ENCODE peak calls at places on chromosome 16, in eight cellular contexts. P, J, D, E, G, W, Y and Z are unnamed samples.

GRCh38 chr16:26263406-26263805 is 571.6 kb downstream of the HS3ST4 start:
- DNase-seq in P (no peak), Y (no peak), D (no peak), E (no peak), W (no peak), J (no peak), G (no peak), Z (no peak)

GRCh38 chr16:23509441-23509754 is 896 bp downstream of the GGA2 start:
- DNase-seq in P (peak), J (no peak), G (no peak), Y (no peak), D (no peak), W (no peak), E (no peak), Z (no peak)

GRCh38 chr16:89931964-89932363 is 8.8 kb downstream of the TUBB3 start:
- DNase-seq in Y (no peak), P (no peak), J (no peak), W (no peak), E (no peak), G (no peak), D (no peak), Z (no peak)

GRCh38 chr16:85332175-85332574 is 219.9 kb upstream of the CIBAR2 start:
- DNase-seq in J (no peak), G (no peak), Y (no peak), W (no peak), D (no peak), P (no peak), E (no peak), Z (no peak)

GRCh38 chr16:68064791-68065365 is 20.3 kb upstream of the NFATC3 start:
- DNase-seq in G (peak), W (peak), E (peak), P (peak), Y (peak), D (no peak), J (peak), Z (peak)

GRCh38 chr16:89586853-89587252 is 11.3 kb downstream of the CPNE7 start:
- DNase-seq in J (no peak), D (no peak), E (no peak), Y (no peak), W (peak), P (no peak), G (peak), Z (peak)

GRCh38 chr16:83054302-83054701 is 427.5 kb downstream of the CDH13 start:
- DNase-seq in W (no peak), Y (no peak), D (no peak), E (no peak), G (no peak), P (no peak), J (no peak), Z (no peak)

GRCh38 chr16:57115504-57116182 is 23.3 kb downstream of the CPNE2 start:
- DNase-seq in D (no peak), W (peak), P (no peak), Y (peak), J (peak), G (peak), E (peak), Z (peak)

GRCh38 chr16:85422374-85423185 is 190.5 kb upstream of the GSE1 start:
- DNase-seq in W (peak), G (peak), D (no peak), P (no peak), Y (peak), E (peak), J (no peak), Z (peak)

GRCh38 chr16:20320592-20320991 is 6.7 kb downstream of the GP2 start:
- DNase-seq in G (no peak), Y (no peak), J (no peak), E (no peak), P (no peak), W (no peak), D (no peak), Z (no peak)

GRCh38 chr16:54936086-54936978 is 5.7 kb downstream of the IRX5 start:
- DNase-seq in Y (no peak), D (no peak), W (peak), E (peak), J (no peak), G (peak), P (no peak), Z (peak)

GRCh38 chr16:87921236-87921773 is 15.0 kb downstream of the CA5A start:
- DNase-seq in W (no peak), E (no peak), D (no peak), P (no peak), G (no peak), Y (no peak), J (no peak), Z (no peak)

GRCh38 chr16:88923450-88923849 is 53.6 kb downstream of the CBFA2T3 start:
- DNase-seq in E (no peak), W (no peak), J (no peak), G (no peak), Y (no peak), P (no peak), D (no peak), Z (no peak)

GRCh38 chr16:49061315-49061714 is 220.3 kb downstream of the CBLN1 start:
- DNase-seq in G (no peak), Y (no peak), P (no peak), D (no peak), E (no peak), W (no peak), J (no peak), Z (no peak)

GRCh38 chr16:66381585-66382170 is 15.2 kb downstream of the CDH5 start:
- DNase-seq in W (no peak), Y (no peak), G (no peak), D (no peak), E (no peak), P (no peak), J (no peak), Z (no peak)

GRCh38 chr16:76639685-76640289 is 362.6 kb downstream of the CNTNAP4 start:
- DNase-seq in Y (peak), P (peak), J (no peak), G (no peak), W (peak), E (no peak), D (peak), Z (peak)

GRCh38 chr16:2471653-2472487 is 773 bp downstream of the NTN3 start:
- DNase-seq in J (no peak), Y (no peak), D (no peak), G (no peak), P (no peak), W (no peak), E (peak), Z (no peak)

GRCh38 chr16:89253548-89254287 is 36.2 kb downstream of the ZNF778 start:
- DNase-seq in P (no peak), J (no peak), Y (no peak), G (no peak), D (no peak), W (no peak), E (no peak), Z (no peak)

GRCh38 chr16:78310990-78311561 is 211.6 kb downstream of the WWOX start:
- DNase-seq in J (no peak), G (peak), W (no peak), D (no peak), P (no peak), Y (no peak), E (no peak), Z (peak)

GRCh38 chr16:70725912-70726828 is 40.3 kb upstream of the MTSS2 start:
- DNase-seq in Y (peak), W (peak), P (no peak), J (peak), E (peak), G (no peak), D (no peak), Z (peak)

GRCh38 chr16:87616556-87616955 is 14.2 kb downstream of the JPH3 start:
- DNase-seq in Y (no peak), W (no peak), P (no peak), E (no peak), D (no peak), G (no peak), J (no peak), Z (no peak)

GRCh38 chr16:84689126-84689525 is 10.7 kb upstream of the USP10 start:
- DNase-seq in Y (no peak), G (peak), E (no peak), D (no peak), W (peak), J (no peak), P (no peak), Z (peak)

GRCh38 chr16:11198817-11199216 is 57.2 kb downstream of the SOCS1 start:
- DNase-seq in G (no peak), Y (peak), D (no peak), E (no peak), P (peak), W (no peak), J (no peak), Z (no peak)

GRCh38 chr16:50027829-50028228 is 2.8 kb downstream of the CNEP1R1 start:
- DNase-seq in Y (no peak), W (no peak), G (no peak), D (no peak), J (no peak), P (no peak), E (no peak), Z (no peak)

GRCh38 chr16:75097941-75098897 is 18.4 kb downstream of the LDHD start:
- DNase-seq in D (no peak), J (no peak), G (no peak), E (peak), Y (no peak), W (no peak), P (no peak), Z (no peak)

GRCh38 chr16:85124636-85125346 is 12.5 kb upstream of the CIBAR2 start:
- DNase-seq in G (no peak), J (no peak), D (no peak), W (no peak), P (no peak), E (no peak), Y (no peak), Z (no peak)

GRCh38 chr16:10168258-10168657 is 14.0 kb downstream of the GRIN2A start:
- DNase-seq in G (no peak), W (no peak), Y (no peak), P (no peak), E (no peak), D (no peak), J (no peak), Z (peak)

GRCh38 chr16:626787-627457 is 3.9 kb upstream of the WFIKKN1 start:
- DNase-seq in P (no peak), J (peak), W (peak), E (no peak), D (peak), Y (peak), G (peak), Z (peak)

GRCh38 chr16:35210681-35211433 is 1751.4 kb downstream of the TP53TG3F start:
- DNase-seq in P (no peak), W (no peak), D (no peak), Y (no peak), E (no peak), G (no peak), J (no peak), Z (no peak)

GRCh38 chr16:11402051-11402744 is 56.9 kb downstream of the RMI2 start:
- DNase-seq in Y (no peak), J (no peak), D (no peak), G (peak), P (no peak), W (no peak), E (peak), Z (peak)

GRCh38 chr16:66036775-66037715 is 329.4 kb upstream of the CDH5 start:
- DNase-seq in E (no peak), Y (no peak), P (no peak), G (no peak), D (no peak), J (peak), W (peak), Z (peak)

GRCh38 chr16:54370653-54371052 is 84.1 kb upstream of the IRX3 start:
- DNase-seq in P (no peak), J (peak), G (no peak), W (peak), Y (no peak), D (no peak), E (no peak), Z (peak)

GRCh38 chr16:57329718-57330327 is 28.8 kb upstream of the CCL22 start:
- DNase-seq in G (no peak), W (no peak), J (no peak), E (no peak), Y (no peak), P (no peak), D (no peak), Z (no peak)

GRCh38 chr16:9258423-9259051 is 167.1 kb downstream of the HAPSTR1 start:
- DNase-seq in Y (peak), W (peak), E (no peak), G (peak), J (peak), D (no peak), P (peak), Z (peak)

GRCh38 chr16:11142951-11143740 is 112.9 kb downstream of the SOCS1 start:
- DNase-seq in P (no peak), D (no peak), Y (no peak), G (no peak), J (no peak), W (no peak), E (no peak), Z (no peak)

GRCh38 chr16:86516618-86517003 is 6.3 kb downstream of the FOXF1 start:
- DNase-seq in D (no peak), W (no peak), E (peak), P (no peak), J (no peak), Y (no peak), G (peak), Z (peak)
- H3K4me3 ChIP-seq in D (no peak), W (no peak), E (no peak), P (no peak), J (no peak), Y (no peak), G (peak), Z (peak)

GRCh38 chr16:4327782-4328579 is 12.1 kb downstream of the GLIS2 start:
- DNase-seq in D (no peak), G (peak), W (peak), E (peak), P (peak), J (peak), Y (peak), Z (peak)
- TF ChIP-seq CTCF in D (peak), G (peak), W (peak), E (peak), P (peak), J (peak), Y (peak), Z (peak)

DNA sequence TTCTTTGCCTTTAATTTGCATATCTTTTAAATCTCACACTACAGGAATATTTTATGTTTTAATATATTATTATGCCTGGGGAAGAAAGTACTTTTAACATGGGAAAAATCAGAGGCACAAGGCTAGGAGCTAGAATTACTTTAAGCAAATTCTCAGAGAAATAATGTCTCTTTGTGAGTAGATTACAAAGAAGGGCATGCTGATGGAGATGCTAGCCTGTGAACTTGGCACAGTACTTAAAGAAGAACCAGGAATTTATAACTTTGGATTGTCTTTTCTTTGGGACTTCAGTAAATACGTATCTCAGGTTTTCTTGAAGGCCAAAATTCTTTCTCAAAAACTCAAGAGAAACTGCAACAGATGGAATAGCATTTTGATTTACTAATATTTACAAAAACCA is 144.2 kb downstream of the ITFG1 start:
- DNase-seq in W (no peak), D (no peak), G (no peak), E (no peak), Y (no peak), P (no peak), J (no peak), Z (no peak)
- H3K4me3 ChIP-seq in W (no peak), D (no peak), G (no peak), E (no peak), Y (no peak), P (no peak), J (no peak), Z (no peak)

DNA sequence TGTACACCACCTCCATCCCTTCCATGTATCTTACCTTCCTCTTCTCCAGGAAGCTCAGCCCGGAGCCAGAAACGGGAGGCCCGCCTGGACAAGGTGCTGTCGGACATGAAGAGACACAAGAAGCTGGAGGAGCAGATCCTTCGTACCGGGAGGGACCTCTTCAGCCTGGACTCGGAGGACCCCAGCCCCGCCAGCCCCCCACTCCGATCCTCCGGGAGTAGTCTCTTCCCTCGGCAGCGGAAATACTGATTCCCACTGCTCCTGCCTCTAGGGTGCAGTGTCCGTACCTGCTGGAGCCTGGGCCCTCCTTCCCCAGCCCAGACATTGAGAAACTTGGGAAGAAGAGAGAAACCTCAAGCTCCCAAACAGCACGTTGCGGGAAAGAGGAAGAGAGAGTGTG is 756 bp upstream of the MVP start:
- DNase-seq in P (no peak), W (no peak), D (no peak), J (no peak), G (peak), Y (peak), E (no peak), Z (no peak)
- TF ChIP-seq CTCF in P (no peak), W (no peak), D (peak), J (no peak), G (peak), Y (peak), E (no peak), Z (no peak)

DNA sequence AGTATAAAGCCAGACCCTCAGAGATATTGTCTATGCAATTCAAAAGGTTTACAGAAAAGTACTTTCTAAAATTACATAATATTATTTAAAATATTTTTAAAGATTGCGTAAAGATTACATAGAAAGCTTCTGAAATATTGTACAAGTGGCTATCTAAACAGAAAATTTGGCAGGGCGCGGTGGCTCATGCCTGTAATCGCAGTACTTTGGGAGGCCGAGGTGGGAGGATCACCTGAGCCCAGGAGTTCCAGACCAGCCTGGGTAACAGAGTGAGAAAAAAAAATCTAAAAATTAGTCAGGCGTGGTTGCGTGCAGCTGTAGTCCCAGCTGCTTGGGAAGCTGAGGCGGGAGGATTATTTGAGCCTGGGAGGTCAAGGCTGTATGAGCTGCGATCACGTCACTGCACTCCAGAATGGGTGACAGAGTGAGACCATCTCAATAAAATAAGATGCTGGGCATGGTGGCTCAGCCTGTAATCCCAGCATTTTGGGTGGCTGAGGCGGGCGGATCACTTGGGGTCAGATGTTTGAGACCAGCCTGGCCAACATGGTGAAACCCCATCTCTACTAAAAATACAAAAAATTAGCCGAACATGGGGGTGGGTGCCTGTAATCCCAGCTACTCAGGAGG is 18.1 kb downstream of the UBN1 start:
- DNase-seq in W (no peak), Y (no peak), D (no peak), J (no peak), G (no peak), E (no peak), P (no peak), Z (no peak)
- H3K4me3 ChIP-seq in W (no peak), Y (no peak), D (no peak), J (no peak), G (no peak), E (no peak), P (no peak), Z (no peak)

DNA sequence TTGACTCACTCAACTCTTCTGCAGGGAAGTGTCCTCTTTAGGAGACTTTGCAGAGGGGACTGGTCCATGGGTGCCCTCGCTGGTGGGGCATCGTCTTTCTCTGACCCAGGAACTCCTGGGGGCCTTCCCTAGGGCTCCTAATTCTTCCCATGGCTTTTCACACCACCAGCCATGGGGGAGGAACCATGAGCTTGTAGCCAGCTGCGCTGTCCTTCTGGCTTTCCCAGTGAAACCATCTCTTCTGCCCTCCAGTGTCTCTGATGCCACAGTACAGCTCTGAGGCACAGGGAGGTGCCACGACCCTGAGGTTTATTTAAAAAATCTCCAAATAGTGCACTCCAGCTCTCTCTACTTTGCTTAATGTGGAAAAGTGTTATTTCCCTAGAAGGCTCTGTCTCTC is 78.6 kb downstream of the SDR42E1 start:
- DNase-seq in G (no peak), D (no peak), W (no peak), P (no peak), E (no peak), J (no peak), Y (no peak), Z (no peak)
- TF ChIP-seq CTCF in G (peak), D (no peak), W (no peak), P (no peak), E (no peak), J (no peak), Y (no peak), Z (no peak)